ENCODE peak calls at places on chromosomes 13 and 19, in six cellular contexts. H is BJ; P is astrocyte of the cerebellum; V is CD8-positive, alpha-beta T cell; D is neural progenitor cell; T is suprapubic skin. J is an unnamed sample.

GRCh38 chr19:18863843-18864362 is 32.1 kb downstream of the CERS1 start:
- DNase-seq in T (no peak), H (no peak), V (no peak), P (no peak), D (no peak), J (no peak)

GRCh38 chr13:80011448-80012212 is 329.3 kb downstream of the SPRY2 start:
- DNase-seq in P (no peak), D (no peak), H (no peak), V (no peak), T (no peak), J (no peak)

GRCh38 chr13:106114981-106115554 is 420.4 kb downstream of the EFNB2 start:
- DNase-seq in T (no peak), P (peak; percentile 65), V (no peak), D (no peak), H (peak; percentile 44), J (peak; percentile 79)

GRCh38 chr13:45500492-45501174 is 35.9 kb downstream of the COG3 start:
- DNase-seq in H (peak; percentile 69), D (no peak), V (no peak), T (no peak), P (peak; percentile 91), J (peak; percentile 91)

GRCh38 chr19:35665157-35665556 is 1.2 kb upstream of the UPK1A start:
- DNase-seq in H (no peak), D (no peak), P (no peak), T (no peak), V (no peak), J (no peak)

GRCh38 chr13:24042710-24043440 is 117.6 kb upstream of the SPATA13 start:
- DNase-seq in D (no peak), H (no peak), P (no peak), V (no peak), T (no peak), J (no peak)

GRCh38 chr13:41900918-41901317 is 60.0 kb downstream of the VWA8 start:
- DNase-seq in H (no peak), V (no peak), D (no peak), T (no peak), P (no peak), J (peak; percentile 25)

GRCh38 chr13:77696863-77697207 is 652 bp upstream of the SLAIN1 start:
- DNase-seq in D (no peak), P (no peak), V (no peak), H (no peak), T (no peak), J (no peak)

GRCh38 chr19:50721441-50722137 is 1.6 kb upstream of the CLEC11A start:
- DNase-seq in D (no peak), H (no peak), V (no peak), P (no peak), T (no peak), J (no peak)

GRCh38 chr13:112442483-112443090 is 66.4 kb downstream of the SPACA7 start:
- DNase-seq in V (no peak), H (no peak), T (peak; percentile 56), D (peak; percentile 29), P (no peak), J (no peak)

GRCh38 chr13:32660227-32660626 is 74.0 kb downstream of the PDS5B start:
- DNase-seq in H (no peak), V (no peak), T (no peak), D (no peak), P (no peak), J (no peak)

GRCh38 chr19:33472696-33473624 is 48.6 kb downstream of the PEPD start:
- DNase-seq in H (peak; percentile 87), V (no peak), T (peak; percentile 54), P (peak; percentile 95), D (no peak), J (peak; percentile 99)

GRCh38 chr13:77033717-77034302 is 6.9 kb upstream of the FBXL3 start:
- DNase-seq in V (no peak), H (no peak), T (no peak), P (no peak), D (no peak), J (peak; percentile 77)

GRCh38 chr13:25171517-25172302 is at the start of gene AMER2:
- DNase-seq in D (peak; percentile 86), V (no peak), H (no peak), P (no peak), T (no peak), J (peak; percentile 11)

GRCh38 chr13:54387607-54388006 is 1359.0 kb downstream of the OLFM4 start:
- DNase-seq in P (no peak), D (no peak), V (no peak), H (no peak), T (no peak), J (no peak)

GRCh38 chr19:9487016-9487415 is 11.4 kb downstream of the ZNF560 start:
- DNase-seq in D (no peak), H (no peak), P (no peak), V (no peak), T (no peak), J (no peak)

GRCh38 chr19:2224754-2225349 is 11.3 kb downstream of the PLEKHJ1 start:
- DNase-seq in P (no peak), H (no peak), V (no peak), T (no peak), D (no peak), J (no peak)

GRCh38 chr13:44434441-44435141 is 61.0 kb downstream of the SERP2 start:
- DNase-seq in V (no peak), P (no peak), T (no peak), H (no peak), D (no peak), J (no peak)

GRCh38 chr13:93345642-93346220 is 119.1 kb downstream of the GPC6 start:
- DNase-seq in P (no peak), T (no peak), D (no peak), H (peak; percentile 60), V (no peak), J (no peak)

GRCh38 chr19:29662604-29663404 is 2.5 kb upstream of the PLEKHF1 start:
- DNase-seq in T (no peak), V (no peak), P (peak; percentile 86), D (no peak), H (peak; percentile 81), J (peak; percentile 94)

GRCh38 chr13:98961204-98962105 is 16.4 kb downstream of the DOCK9 start:
- DNase-seq in V (no peak), T (no peak), H (no peak), P (no peak), D (no peak), J (no peak)

GRCh38 chr19:41324921-41325639 is 15.1 kb downstream of the CCDC97 start:
- DNase-seq in D (peak; percentile 60), V (peak; percentile 51), P (no peak), T (no peak), H (no peak), J (peak; percentile 95)

GRCh38 chr19:15640294-15640903 is at the start of gene CYP4F3:
- DNase-seq in V (no peak), D (no peak), P (no peak), H (no peak), T (no peak), J (no peak)

GRCh38 chr13:76331948-76332712 is 554.1 kb downstream of the KCTD12 start:
- DNase-seq in T (no peak), D (no peak), P (peak; percentile 63), V (no peak), H (no peak), J (no peak)

GRCh38 chr19:418761-419632 is 10.1 kb upstream of the C2CD4C start:
- DNase-seq in T (no peak), D (no peak), P (no peak), V (no peak), H (no peak), J (no peak)

GRCh38 chr19:46704379-46705076 is 12.4 kb downstream of the PRKD2 start:
- DNase-seq in D (peak; percentile 71), T (no peak), P (no peak), H (no peak), V (peak; percentile 80), J (peak; percentile 40)

GRCh38 chr13:41833851-41834250 is 127.1 kb downstream of the VWA8 start:
- DNase-seq in T (no peak), D (no peak), V (no peak), H (no peak), P (no peak), J (peak; percentile 58)

GRCh38 chr19:10069046-10069445 is 17.1 kb upstream of the SHFL start:
- DNase-seq in D (no peak), P (no peak), T (no peak), V (no peak), H (no peak), J (peak; percentile 35)

GRCh38 chr19:54172764-54173699 is at the start of gene TMC4:
- DNase-seq in T (no peak), P (no peak), D (no peak), H (no peak), V (no peak), J (peak; percentile 35)

GRCh38 chr13:112690242-112690943 is 555 bp downstream of the ATP11A start:
- DNase-seq in P (peak; percentile 3), H (no peak), D (peak; percentile 81), V (no peak), T (no peak), J (no peak)

GRCh38 chr13:60111726-60112125 is 52.0 kb downstream of the DIAPH3 start:
- DNase-seq in H (no peak), D (no peak), T (no peak), P (no peak), V (no peak), J (no peak)
- H3K4me3 ChIP-seq in H (no peak overlapping the region), D (no peak overlapping the region), T (no peak overlapping the region), P (no peak overlapping the region), V (no peak overlapping the region), J (no peak overlapping the region)

DNA sequence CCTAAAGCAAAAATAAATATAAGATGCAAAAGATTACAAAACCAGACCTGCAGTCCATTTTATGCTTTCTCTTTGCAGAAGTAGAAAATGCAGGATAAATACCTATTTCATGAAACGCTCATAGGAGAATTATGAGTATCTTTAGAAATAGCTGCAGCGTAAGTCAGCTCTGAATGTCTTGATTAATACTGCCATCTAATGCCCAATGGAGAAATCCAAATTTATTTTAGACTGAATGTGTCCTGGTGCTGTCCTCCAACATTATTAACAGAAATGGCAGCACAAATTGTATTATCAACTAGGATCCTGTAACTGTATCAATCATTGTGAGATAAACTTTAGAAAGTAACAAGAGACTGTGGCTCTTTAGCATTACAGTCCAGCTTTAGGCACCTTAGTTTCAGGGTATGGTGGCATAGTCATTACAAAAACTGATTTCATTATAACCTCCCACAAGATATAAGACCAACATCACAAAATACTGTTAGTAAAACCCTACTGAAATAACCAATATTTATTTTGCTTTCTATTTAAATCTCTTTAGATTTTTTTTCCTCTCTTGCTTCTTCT is 162.1 kb upstream of the MIR17HG start:
- DNase-seq in H (no peak), V (no peak), P (peak; percentile 15), T (no peak), D (peak; percentile 29), J (peak; percentile 10)
- TF ChIP-seq CTCF in H (peak; percentile 13), V (no peak), P (peak; percentile 31), T (no peak), D (peak; percentile 58), J (peak; percentile 3)

GRCh38 chr19:39409207-39409885 is 2.7 kb downstream of the ZFP36 start:
- DNase-seq in V (peak; percentile 95), H (no peak), D (no peak), P (no peak), T (peak; percentile 96), J (peak; percentile 73)
- H3K4me3 ChIP-seq in V (peak overlapping the region; percentile 100), H (peak overlapping the region; percentile 86), D (peak overlapping the region; percentile 67), P (peak overlapping the region; percentile 86), T (peak overlapping the region; percentile 93), J (peak overlapping the region; percentile 97)

GRCh38 chr19:5000120-5000611 is 31.3 kb downstream of the KDM4B start:
- DNase-seq in V (no peak), P (no peak), T (no peak), D (no peak), H (no peak), J (no peak)
- TF ChIP-seq CTCF in V (no peak), P (no peak), T (no peak), D (no peak), H (no peak), J (no peak)

J was measured in fibroblast of mammary gland.